ENCODE peak calls at places on chromosomes 1 and 21, in ten cellular contexts. One of them, this sample, is unnamed.

GRCh38 chr1:12594966-12595838 is 22.8 kb downstream of the DHRS3 start:
- DNase-seq in upper lobe of left lung: peak; percentile 51
- DNase-seq in naive thymus-derived CD4-positive, alpha-beta T cell: no peak
- DNase-seq in activated CD4-positive, alpha-beta T cell treated with anti-CD3 and anti-CD28 coated beads for 24 hours: no peak
- DNase-seq in CD8-positive, alpha-beta memory T cell: peak; percentile 45
- DNase-seq in AG04450: peak; percentile 33
- DNase-seq in cardiac fibroblast: peak; percentile 88
- DNase-seq in activated T-cell treated with anti-CD3 and anti-CD28 coated beads, Interleukin-2, amount 50 U/mL, for 1 hour: peak; percentile 45
- DNase-seq in psoas muscle: peak; percentile 80
- DNase-seq in endothelial cell: peak; percentile 46
- DNase-seq in this sample: no peak

GRCh38 chr21:38773108-38774061 is 32.3 kb upstream of the ETS2 start:
- DNase-seq in cardiac fibroblast: peak; percentile 92
- DNase-seq in CD8-positive, alpha-beta memory T cell: no peak
- DNase-seq in activated CD4-positive, alpha-beta T cell treated with anti-CD3 and anti-CD28 coated beads for 24 hours: no peak
- DNase-seq in upper lobe of left lung: no peak
- DNase-seq in activated T-cell treated with anti-CD3 and anti-CD28 coated beads, Interleukin-2, amount 50 U/mL, for 1 hour: no peak
- DNase-seq in AG04450: peak; percentile 93
- DNase-seq in naive thymus-derived CD4-positive, alpha-beta T cell: no peak
- DNase-seq in psoas muscle: peak; percentile 58
- DNase-seq in endothelial cell: no peak
- DNase-seq in this sample: no peak

GRCh38 chr1:18794561-18794960 is 64.9 kb downstream of the TAS1R2 start:
- DNase-seq in CD8-positive, alpha-beta memory T cell: no peak
- DNase-seq in psoas muscle: no peak
- DNase-seq in activated CD4-positive, alpha-beta T cell treated with anti-CD3 and anti-CD28 coated beads for 24 hours: no peak
- DNase-seq in AG04450: no peak
- DNase-seq in upper lobe of left lung: no peak
- DNase-seq in naive thymus-derived CD4-positive, alpha-beta T cell: no peak
- DNase-seq in endothelial cell: peak; percentile 31
- DNase-seq in activated T-cell treated with anti-CD3 and anti-CD28 coated beads, Interleukin-2, amount 50 U/mL, for 1 hour: no peak
- DNase-seq in cardiac fibroblast: no peak
- DNase-seq in this sample: no peak

GRCh38 chr1:66176012-66176715 is 357.8 kb upstream of the SGIP1 start:
- DNase-seq in psoas muscle: no peak
- DNase-seq in upper lobe of left lung: no peak
- DNase-seq in CD8-positive, alpha-beta memory T cell: no peak
- DNase-seq in activated CD4-positive, alpha-beta T cell treated with anti-CD3 and anti-CD28 coated beads for 24 hours: no peak
- DNase-seq in endothelial cell: no peak
- DNase-seq in AG04450: no peak
- DNase-seq in naive thymus-derived CD4-positive, alpha-beta T cell: no peak
- DNase-seq in cardiac fibroblast: peak; percentile 43
- DNase-seq in activated T-cell treated with anti-CD3 and anti-CD28 coated beads, Interleukin-2, amount 50 U/mL, for 1 hour: no peak
- DNase-seq in this sample: no peak

GRCh38 chr1:65063025-65063424 is 85.0 kb upstream of the AK4 start:
- DNase-seq in CD8-positive, alpha-beta memory T cell: no peak
- DNase-seq in psoas muscle: no peak
- DNase-seq in upper lobe of left lung: no peak
- DNase-seq in AG04450: no peak
- DNase-seq in activated CD4-positive, alpha-beta T cell treated with anti-CD3 and anti-CD28 coated beads for 24 hours: no peak
- DNase-seq in cardiac fibroblast: no peak
- DNase-seq in naive thymus-derived CD4-positive, alpha-beta T cell: no peak
- DNase-seq in activated T-cell treated with anti-CD3 and anti-CD28 coated beads, Interleukin-2, amount 50 U/mL, for 1 hour: no peak
- DNase-seq in endothelial cell: no peak
- DNase-seq in this sample: no peak

GRCh38 chr1:163980391-163980790 is 578.6 kb upstream of the PBX1 start:
- DNase-seq in AG04450: no peak
- DNase-seq in psoas muscle: no peak
- DNase-seq in cardiac fibroblast: no peak
- DNase-seq in naive thymus-derived CD4-positive, alpha-beta T cell: no peak
- DNase-seq in endothelial cell: no peak
- DNase-seq in CD8-positive, alpha-beta memory T cell: no peak
- DNase-seq in activated T-cell treated with anti-CD3 and anti-CD28 coated beads, Interleukin-2, amount 50 U/mL, for 1 hour: no peak
- DNase-seq in upper lobe of left lung: no peak
- DNase-seq in activated CD4-positive, alpha-beta T cell treated with anti-CD3 and anti-CD28 coated beads for 24 hours: no peak
- DNase-seq in this sample: no peak

GRCh38 chr1:46806196-46807020 is 7.6 kb downstream of the CYP4B1 start:
- DNase-seq in endothelial cell: peak; percentile 13
- DNase-seq in upper lobe of left lung: peak; percentile 92
- DNase-seq in naive thymus-derived CD4-positive, alpha-beta T cell: no peak
- DNase-seq in AG04450: no peak
- DNase-seq in activated T-cell treated with anti-CD3 and anti-CD28 coated beads, Interleukin-2, amount 50 U/mL, for 1 hour: no peak
- DNase-seq in CD8-positive, alpha-beta memory T cell: no peak
- DNase-seq in cardiac fibroblast: peak; percentile 2
- DNase-seq in activated CD4-positive, alpha-beta T cell treated with anti-CD3 and anti-CD28 coated beads for 24 hours: no peak
- DNase-seq in psoas muscle: peak; percentile 78
- DNase-seq in this sample: no peak

GRCh38 chr1:47485817-47486216 is 48.0 kb downstream of the FOXD2 start:
- DNase-seq in psoas muscle: no peak
- DNase-seq in cardiac fibroblast: no peak
- DNase-seq in naive thymus-derived CD4-positive, alpha-beta T cell: no peak
- DNase-seq in activated CD4-positive, alpha-beta T cell treated with anti-CD3 and anti-CD28 coated beads for 24 hours: no peak
- DNase-seq in endothelial cell: no peak
- DNase-seq in activated T-cell treated with anti-CD3 and anti-CD28 coated beads, Interleukin-2, amount 50 U/mL, for 1 hour: no peak
- DNase-seq in AG04450: no peak
- DNase-seq in upper lobe of left lung: no peak
- DNase-seq in CD8-positive, alpha-beta memory T cell: no peak
- DNase-seq in this sample: no peak

GRCh38 chr1:177048314-177049069 is 116.0 kb downstream of the ASTN1 start:
- DNase-seq in upper lobe of left lung: no peak
- DNase-seq in activated CD4-positive, alpha-beta T cell treated with anti-CD3 and anti-CD28 coated beads for 24 hours: no peak
- DNase-seq in AG04450: no peak
- DNase-seq in endothelial cell: no peak
- DNase-seq in psoas muscle: no peak
- DNase-seq in cardiac fibroblast: no peak
- DNase-seq in CD8-positive, alpha-beta memory T cell: no peak
- DNase-seq in naive thymus-derived CD4-positive, alpha-beta T cell: no peak
- DNase-seq in activated T-cell treated with anti-CD3 and anti-CD28 coated beads, Interleukin-2, amount 50 U/mL, for 1 hour: no peak
- DNase-seq in this sample: no peak

GRCh38 chr1:226491093-226491850 is 57.3 kb upstream of the STUM start:
- DNase-seq in activated T-cell treated with anti-CD3 and anti-CD28 coated beads, Interleukin-2, amount 50 U/mL, for 1 hour: no peak
- DNase-seq in activated CD4-positive, alpha-beta T cell treated with anti-CD3 and anti-CD28 coated beads for 24 hours: no peak
- DNase-seq in upper lobe of left lung: no peak
- DNase-seq in naive thymus-derived CD4-positive, alpha-beta T cell: no peak
- DNase-seq in AG04450: no peak
- DNase-seq in cardiac fibroblast: no peak
- DNase-seq in psoas muscle: no peak
- DNase-seq in endothelial cell: no peak
- DNase-seq in CD8-positive, alpha-beta memory T cell: no peak
- DNase-seq in this sample: no peak

GRCh38 chr1:145795257-145795881 is 28.5 kb downstream of the RNF115 start:
- DNase-seq in naive thymus-derived CD4-positive, alpha-beta T cell: no peak
- DNase-seq in AG04450: no peak
- DNase-seq in activated CD4-positive, alpha-beta T cell treated with anti-CD3 and anti-CD28 coated beads for 24 hours: no peak
- DNase-seq in upper lobe of left lung: no peak
- DNase-seq in psoas muscle: no peak
- DNase-seq in CD8-positive, alpha-beta memory T cell: no peak
- DNase-seq in activated T-cell treated with anti-CD3 and anti-CD28 coated beads, Interleukin-2, amount 50 U/mL, for 1 hour: no peak
- DNase-seq in endothelial cell: no peak
- DNase-seq in cardiac fibroblast: no peak
- DNase-seq in this sample: no peak

GRCh38 chr1:209549384-209550001 is 34.0 kb upstream of the CAMK1G start:
- DNase-seq in psoas muscle: no peak
- DNase-seq in naive thymus-derived CD4-positive, alpha-beta T cell: no peak
- DNase-seq in cardiac fibroblast: no peak
- DNase-seq in activated CD4-positive, alpha-beta T cell treated with anti-CD3 and anti-CD28 coated beads for 24 hours: no peak
- DNase-seq in CD8-positive, alpha-beta memory T cell: no peak
- DNase-seq in AG04450: no peak
- DNase-seq in upper lobe of left lung: no peak
- DNase-seq in activated T-cell treated with anti-CD3 and anti-CD28 coated beads, Interleukin-2, amount 50 U/mL, for 1 hour: no peak
- DNase-seq in endothelial cell: peak; percentile 22
- DNase-seq in this sample: no peak

GRCh38 chr21:37208741-37209225 is 58.4 kb downstream of the VPS26C start:
- DNase-seq in activated T-cell treated with anti-CD3 and anti-CD28 coated beads, Interleukin-2, amount 50 U/mL, for 1 hour: no peak
- DNase-seq in cardiac fibroblast: no peak
- DNase-seq in upper lobe of left lung: no peak
- DNase-seq in naive thymus-derived CD4-positive, alpha-beta T cell: no peak
- DNase-seq in AG04450: no peak
- DNase-seq in CD8-positive, alpha-beta memory T cell: no peak
- DNase-seq in endothelial cell: no peak
- DNase-seq in psoas muscle: no peak
- DNase-seq in activated CD4-positive, alpha-beta T cell treated with anti-CD3 and anti-CD28 coated beads for 24 hours: no peak
- DNase-seq in this sample: no peak

This sample was measured in GM12864.